ENCODE peak calls at places on chromosome 9, in five cellular contexts. K is HepG2, B is K562, A is GM12878, U is H1. T is an unnamed sample.
A peak's percentile ranks its signal among the peaks of the same experiment; 100 is the strongest.

GRCh38 chr9:108910914-108911313 is 23.0 kb downstream of the ELP1 start:
- DNase-seq in U (no peak), A (no peak), B (no peak), K (no peak), T (no peak)

GRCh38 chr9:34628656-34629491 is at the start of gene ARID3C:
- DNase-seq in U (no peak), K (no peak), B (peak; percentile 56), A (no peak), T (peak; percentile 84)

GRCh38 chr9:106862946-106863740 is at the start of gene ZNF462:
- DNase-seq in B (no peak), K (no peak), U (no peak), A (no peak), T (peak; percentile 59)

GRCh38 chr9:21991039-21991959 is 2.9 kb downstream of the CDKN2A start:
- DNase-seq in U (no peak), A (no peak), K (no peak), B (no peak), T (no peak)

GRCh38 chr9:33818167-33818831 is 1.3 kb downstream of the UBE2R2 start:
- DNase-seq in B (no peak), A (no peak), K (peak; percentile 47), U (no peak), T (no peak)

GRCh38 chr9:17423681-17424011 is 155.2 kb upstream of the SH3GL2 start:
- DNase-seq in A (no peak), B (no peak), K (no peak), U (no peak), T (no peak)

GRCh38 chr9:2415326-2415725 is 206.3 kb upstream of the VLDLR start:
- DNase-seq in K (no peak), B (no peak), U (no peak), A (no peak), T (no peak)

GRCh38 chr9:12958279-12958678 is 183.5 kb downstream of the LURAP1L start:
- DNase-seq in A (no peak), B (no peak), U (no peak), K (no peak), T (no peak)

GRCh38 chr9:85729882-85730281 is 11.9 kb downstream of the AGTPBP1 start:
- DNase-seq in B (no peak), K (no peak), U (no peak), A (no peak), T (no peak)

GRCh38 chr9:8030095-8030494 is 230.5 kb upstream of the DMAC1 start:
- DNase-seq in K (no peak), U (no peak), A (no peak), B (no peak), T (no peak)

GRCh38 chr9:124261787-124262595 is 4.2 kb downstream of the NEK6 start:
- DNase-seq in B (no peak), U (no peak), A (no peak), K (no peak), T (no peak)

GRCh38 chr9:79896390-79896789 is 324.6 kb downstream of the TLE4 start:
- DNase-seq in B (no peak), K (no peak), A (no peak), U (no peak), T (no peak)

GRCh38 chr9:33167949-33168535 is 906 bp upstream of the B4GALT1 start:
- DNase-seq in U (no peak), B (peak; percentile 36), A (no peak), K (no peak), T (no peak)

GRCh38 chr9:116791314-116791713 is 104.2 kb downstream of the TRIM32 start:
- DNase-seq in B (no peak), A (no peak), U (no peak), K (no peak), T (no peak)

GRCh38 chr9:96080364-96080763 is 204.9 kb downstream of the ERCC6L2 start:
- DNase-seq in A (no peak), B (no peak), U (no peak), K (no peak), T (no peak)

GRCh38 chr9:70045452-70045851 is 1.8 kb downstream of the MAMDC2 start:
- DNase-seq in U (no peak), K (no peak), B (no peak), A (no peak), T (no peak)

GRCh38 chr9:97889941-97890557 is 32.3 kb downstream of the TRMO start:
- DNase-seq in B (peak; percentile 79), A (no peak), K (no peak), U (no peak), T (peak; percentile 46)

GRCh38 chr9:6484210-6484609 is 71.2 kb downstream of the UHRF2 start:
- DNase-seq in B (no peak), K (no peak), A (no peak), U (no peak), T (no peak)

GRCh38 chr9:127899200-127899943 is at the start of gene ST6GALNAC6:
- DNase-seq in B (peak; percentile 92), U (no peak), K (no peak), A (no peak), T (peak; percentile 98)

GRCh38 chr9:6415266-6415665 is 2.3 kb downstream of the UHRF2 start:
- DNase-seq in K (no peak), A (no peak), U (no peak), B (no peak), T (peak; percentile 22)

GRCh38 chr9:97309260-97309659 is 1.8 kb downstream of the CCDC180 start:
- DNase-seq in U (no peak), B (no peak), K (no peak), A (no peak), T (no peak)

GRCh38 chr9:114223564-114224246 is 68.4 kb downstream of the COL27A1 start:
- DNase-seq in U (no peak), K (peak; percentile 70), B (peak; percentile 29), A (no peak), T (no peak)

GRCh38 chr9:130938652-130939404 is at the start of gene FIBCD1:
- DNase-seq in K (no peak), A (no peak), U (no peak), B (peak; percentile 97), T (peak; percentile 75)

GRCh38 chr9:120386390-120387131 is 193.4 kb downstream of the CDK5RAP2 start:
- DNase-seq in B (no peak), A (no peak), U (no peak), K (peak; percentile 89), T (peak; percentile 48)

GRCh38 chr9:86690034-86690433 is 257.3 kb downstream of the GAS1 start:
- DNase-seq in U (no peak), K (no peak), A (no peak), B (no peak), T (no peak)

GRCh38 chr9:109052416-109052815 is 39.1 kb upstream of the CTNNAL1 start:
- DNase-seq in K (no peak), B (no peak), A (no peak), U (no peak), T (no peak)

GRCh38 chr9:70573308-70573707 is 158.9 kb upstream of the KLF9 start:
- DNase-seq in B (no peak), U (no peak), A (no peak), K (no peak), T (no peak)

GRCh38 chr9:103287361-103287760 is 292.2 kb downstream of the CYLC2 start:
- DNase-seq in B (no peak), K (no peak), A (no peak), U (no peak), T (no peak)

GRCh38 chr9:125043148-125043547 is 100.2 kb downstream of the SCAI start:
- DNase-seq in A (no peak), K (peak; percentile 26), B (no peak), U (no peak), T (no peak)

GRCh38 chr9:93577045-93577939 is 908 bp downstream of the PHF2 start:
- DNase-seq in U (no peak), K (no peak), B (peak; percentile 49), A (no peak), T (peak; percentile 84)

GRCh38 chr9:134916161-134916665 is 1.5 kb downstream of the FCN1 start:
- DNase-seq in U (no peak), A (no peak), B (no peak), K (no peak), T (peak; percentile 6)

GRCh38 chr9:131094622-131095021 is 1.7 kb upstream of the AIF1L start:
- DNase-seq in U (no peak), A (no peak), K (no peak), B (no peak), T (no peak)

GRCh38 chr9:88106492-88106891 is 31.8 kb downstream of the SPATA31C2 start:
- DNase-seq in K (no peak), B (no peak), A (no peak), U (no peak), T (peak; percentile 29)

GRCh38 chr9:72600671-72601070 is 79.3 kb downstream of the TMC1 start:
- DNase-seq in A (no peak), U (no peak), K (no peak), B (no peak), T (no peak)

GRCh38 chr9:109369285-109369684 is 48.4 kb upstream of the EPB41L4B start:
- DNase-seq in U (no peak), B (no peak), K (no peak), A (no peak), T (no peak)

GRCh38 chr9:129290606-129291005 is 112.5 kb upstream of the IER5L start:
- DNase-seq in B (no peak), U (no peak), A (no peak), K (no peak), T (no peak)

GRCh38 chr9:114334490-114334889 is 4.8 kb downstream of the ORM2 start:
- DNase-seq in K (no peak), B (no peak), A (no peak), U (no peak), T (no peak)

GRCh38 chr9:4833781-4834560 is 41.2 kb downstream of the RCL1 start:
- DNase-seq in U (no peak), A (no peak), B (no peak), K (no peak), T (no peak)

GRCh38 chr9:79889325-79889724 is 317.6 kb downstream of the TLE4 start:
- DNase-seq in A (no peak), K (no peak), U (no peak), B (no peak), T (no peak)

GRCh38 chr9:94783121-94783664 is 56.7 kb downstream of the AOPEP start:
- DNase-seq in U (peak; percentile 13), A (peak; percentile 27), K (peak; percentile 75), B (peak; percentile 30), T (peak; percentile 68)
- TF ChIP-seq SIN3A in U (no peak), A (no peak), K (no peak), B (no peak), T (no peak)

GRCh38 chr9:15453956-15454355 is 31.3 kb downstream of the SNAPC3 start:
- DNase-seq in B (no peak), K (peak; percentile 8), A (no peak), U (no peak), T (no peak)
- H3K36me3 ChIP-seq in B (peaks cover 72% of the 10 kb centered on the region), K (peaks cover 7% of the 10 kb centered on the region), A (peaks cover 35% of the 10 kb centered on the region), U (peaks cover 10% of the 10 kb centered on the region), T (peaks cover 73% of the 10 kb centered on the region)

DNA sequence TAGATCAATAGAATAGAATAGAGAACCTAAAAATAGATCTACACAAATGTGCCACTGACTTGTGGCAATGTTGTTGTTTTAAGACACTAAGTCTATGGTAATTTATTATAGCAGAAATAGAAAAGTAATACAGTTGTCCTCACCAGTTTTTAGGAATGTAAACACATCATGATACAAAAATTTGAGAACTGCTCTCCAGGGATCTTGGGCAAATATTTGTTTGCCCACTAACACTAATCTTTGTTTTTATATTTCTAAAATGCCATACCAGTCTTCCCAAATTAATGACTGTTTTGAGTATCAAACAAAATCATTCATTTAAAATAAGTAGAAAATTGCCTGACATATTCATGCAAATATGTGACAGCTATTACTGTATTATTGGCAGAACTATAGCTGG is 297.6 kb downstream of the BRINP1 start:
- DNase-seq in U (no peak), K (no peak), B (no peak), A (no peak), T (no peak)
- TF ChIP-seq EP300 in U (no peak), K (no peak), B (no peak), A (no peak), T (no peak)

GRCh38 chr9:137293094-137293481 is 9.0 kb downstream of the NRARP start:
- DNase-seq in B (no peak), K (no peak), A (no peak), U (no peak), T (no peak)
- TF ChIP-seq SIN3A in B (no peak), K (no peak), A (no peak), U (no peak), T (no peak)

T was measured in SK-N-SH.